ENCODE peak calls at places on chromosomes 11 and 22, in four cellular contexts. B is endothelial cell, O is AG09319, X is Calu3. F is an unnamed sample.

GRCh38 chr11:13126430-13126829 is 117.3 kb downstream of the RASSF10 start:
- DNase-seq in B (no peak), X (no peak), O (peak; percentile 52), F (no peak)

GRCh38 chr11:57761301-57762234 is at the start of gene CTNND1:
- DNase-seq in B (peak; percentile 70), X (peak; percentile 89), O (peak; percentile 96), F (peak; percentile 22)

GRCh38 chr11:86800076-86800955 is at the start of gene PRSS23:
- DNase-seq in O (peak; percentile 40), X (peak; percentile 64), B (peak; percentile 46), F (peak; percentile 32)

GRCh38 chr11:115258216-115258615 is 246.0 kb downstream of the CADM1 start:
- DNase-seq in B (no peak), X (no peak), O (no peak), F (no peak)

GRCh38 chr11:32006799-32007388 is 84.0 kb upstream of the RCN1 start:
- DNase-seq in X (peak; percentile 30), B (peak; percentile 27), O (peak; percentile 3), F (peak; percentile 33)

GRCh38 chr11:126997196-126997595 is 3.4 kb downstream of the KIRREL3 start:
- DNase-seq in X (no peak), O (no peak), B (no peak), F (no peak)

GRCh38 chr11:1782831-1783724 is 19.4 kb upstream of the CTSD start:
- DNase-seq in X (no peak), O (no peak), B (no peak), F (no peak)

GRCh38 chr11:96125400-96125799 is 201.5 kb upstream of the MTMR2 start:
- DNase-seq in X (no peak), B (no peak), O (no peak), F (no peak)

GRCh38 chr22:41946360-41947180 is at the start of gene CENPM:
- DNase-seq in B (peak; percentile 94), O (peak; percentile 62), X (peak; percentile 97), F (peak; percentile 98)
- TF ChIP-seq CTCF in B (peak; percentile 16), O (peak; percentile 22), X (peak; percentile 28), F (peak; percentile 24)

GRCh38 chr11:133930767-133931448 is 25.9 kb downstream of the IGSF9B start:
- DNase-seq in B (peak; percentile 57), O (no peak), X (no peak), F (no peak)
- TF ChIP-seq CTCF in B (peak; percentile 40), O (peak; percentile 34), X (no peak), F (no peak)

GRCh38 chr11:92653448-92653847 is 316.0 kb upstream of the MTNR1B start:
- DNase-seq in X (no peak), O (no peak), B (no peak), F (no peak)

GRCh38 chr11:92658733-92659132 is 310.7 kb upstream of the MTNR1B start:
- DNase-seq in B (no peak), O (no peak), X (no peak), F (no peak)

GRCh38 chr11:92662580-92662979 is 306.9 kb upstream of the MTNR1B start:
- DNase-seq in O (no peak), X (no peak), B (no peak), F (no peak)

DNA sequence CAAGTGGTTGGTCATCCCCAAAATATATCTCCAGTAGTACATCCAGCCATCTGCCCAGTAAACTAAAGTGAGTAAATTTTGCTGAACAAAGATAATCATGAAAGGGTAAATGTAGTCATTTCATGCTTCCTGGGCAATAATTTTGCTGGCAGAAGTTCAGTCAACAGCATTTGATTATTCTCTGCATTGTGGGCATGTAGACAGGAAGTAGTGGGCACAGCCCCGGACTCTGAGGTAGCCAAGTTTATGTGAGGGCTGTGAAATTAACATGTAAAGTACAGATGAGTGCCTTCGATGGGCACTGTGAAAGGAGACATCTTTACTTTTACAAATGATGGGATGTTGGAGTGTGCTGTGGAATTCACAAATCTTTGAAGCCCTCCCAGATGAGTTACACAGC is 312.2 kb upstream of the MTNR1B start:
- DNase-seq in X (no peak), O (no peak), B (no peak), F (peak; percentile 2)
- TF ChIP-seq CTCF in X (no peak), O (no peak), B (no peak), F (no peak)

GRCh38 chr11:36069576-36070214 is 125.8 kb downstream of the LDLRAD3 start:
- DNase-seq in X (no peak), B (peak; percentile 24), O (no peak), F (no peak)

GRCh38 chr11:36071917-36072500 is 128.1 kb downstream of the LDLRAD3 start:
- DNase-seq in X (no peak), O (no peak), B (no peak), F (no peak)

GRCh38 chr11:36073411-36074203 is 129.7 kb downstream of the LDLRAD3 start:
- DNase-seq in X (no peak), B (no peak), O (peak; percentile 60), F (no peak)

GRCh38 chr11:36066891-36067290 is 123.0 kb downstream of the LDLRAD3 start:
- DNase-seq in O (no peak), X (no peak), B (no peak), F (no peak)

DNA sequence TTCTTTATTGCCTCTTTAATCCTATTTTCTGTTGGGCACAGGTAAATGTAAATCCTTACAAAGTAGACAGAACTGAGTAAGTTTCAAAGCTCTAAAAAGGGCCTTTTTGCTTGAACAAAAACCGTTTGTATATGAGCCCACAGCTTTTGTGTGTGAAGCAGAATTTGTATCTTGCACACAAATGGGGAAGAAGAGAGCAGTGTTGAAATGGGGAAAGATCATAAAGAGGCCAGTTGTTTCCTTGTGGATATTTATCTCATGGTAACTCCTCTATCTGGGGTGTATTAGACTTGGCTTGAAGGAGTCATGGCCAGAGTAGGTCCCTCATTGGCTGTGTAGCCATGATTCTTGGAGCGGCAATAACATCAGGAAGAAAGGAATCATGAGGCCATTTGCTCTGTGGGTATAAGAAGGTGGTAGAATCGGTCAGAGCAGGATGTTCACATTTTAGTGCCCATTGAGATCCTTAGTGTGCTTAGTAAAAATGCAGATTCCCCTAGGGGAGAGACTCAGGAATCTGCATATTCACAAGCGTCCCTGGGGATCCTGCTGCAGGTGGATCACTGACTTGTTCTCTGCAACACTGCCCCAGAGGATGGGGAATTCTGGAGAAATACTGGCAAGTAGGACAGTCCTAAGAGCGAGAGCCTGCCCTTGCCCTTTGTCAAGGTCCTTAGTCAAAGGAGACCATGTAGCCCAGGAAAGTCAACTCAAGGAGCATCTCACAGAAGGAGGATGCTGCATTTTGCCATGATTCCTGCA is 126.5 kb downstream of the LDLRAD3 start:
- DNase-seq in X (no peak), B (no peak), O (no peak), F (no peak)
- TF ChIP-seq CTCF in X (no peak), B (no peak), O (no peak), F (no peak)

GRCh38 chr11:7448126-7448525 is 37.2 kb upstream of the OLFML1 start:
- DNase-seq in X (no peak), B (no peak), O (no peak), F (no peak)

GRCh38 chr11:7437706-7438105 is 47.6 kb upstream of the OLFML1 start:
- DNase-seq in O (no peak), X (no peak), B (no peak), F (no peak)

GRCh38 chr11:7439921-7440320 is 45.4 kb upstream of the OLFML1 start:
- DNase-seq in O (no peak), X (no peak), B (no peak), F (no peak)

GRCh38 chr11:7444582-7444981 is 40.7 kb upstream of the OLFML1 start:
- DNase-seq in B (no peak), O (no peak), X (no peak), F (no peak)

GRCh38 chr11:7442588-7443215 is 42.6 kb upstream of the OLFML1 start:
- DNase-seq in O (no peak), B (peak; percentile 85), X (peak; percentile 82), F (peak; percentile 87)
- TF ChIP-seq CTCF in O (peak; percentile 99), B (peak; percentile 77), X (peak; percentile 59), F (peak; percentile 82)